ENCODE peak calls at places on chromosomes 4 and X, in seven cellular contexts. One of them, this sample, is unnamed.

GRCh38 chr4:7444731-7445130 is 10.0 kb upstream of the PSAPL1 start:
- DNase-seq in ascending aorta: no peak
- DNase-seq in BJ: no peak
- DNase-seq in effector memory CD4-positive, alpha-beta T cell: no peak
- DNase-seq in fibroblast of lung: no peak
- DNase-seq in Panc1: no peak
- DNase-seq in AG09309: no peak
- DNase-seq in this sample: no peak

GRCh38 chrX:141989134-141989533 is 85.4 kb downstream of the MAGEC1 start:
- DNase-seq in ascending aorta: no peak
- DNase-seq in BJ: no peak
- DNase-seq in effector memory CD4-positive, alpha-beta T cell: no peak
- DNase-seq in fibroblast of lung: peak
- DNase-seq in Panc1: no peak
- DNase-seq in AG09309: no peak
- DNase-seq in this sample: no peak

GRCh38 chr4:166324321-166324720 is 451.3 kb downstream of the TLL1 start:
- DNase-seq in ascending aorta: no peak
- DNase-seq in BJ: no peak
- DNase-seq in effector memory CD4-positive, alpha-beta T cell: no peak
- DNase-seq in fibroblast of lung: peak
- DNase-seq in Panc1: no peak
- DNase-seq in AG09309: no peak
- DNase-seq in this sample: peak

GRCh38 chr4:55650483-55650882 is 14.4 kb upstream of the NMU start:
- DNase-seq in ascending aorta: no peak
- DNase-seq in BJ: no peak
- DNase-seq in effector memory CD4-positive, alpha-beta T cell: no peak
- DNase-seq in fibroblast of lung: no peak
- DNase-seq in Panc1: no peak
- DNase-seq in AG09309: no peak
- DNase-seq in this sample: no peak

GRCh38 chrX:115337735-115338134 is 48.2 kb downstream of the LUZP4 start:
- DNase-seq in ascending aorta: no peak
- DNase-seq in BJ: peak
- DNase-seq in effector memory CD4-positive, alpha-beta T cell: no peak
- DNase-seq in fibroblast of lung: peak
- DNase-seq in Panc1: no peak
- DNase-seq in AG09309: peak
- DNase-seq in this sample: no peak

GRCh38 chrX:130179579-130180215 is 7.9 kb downstream of the RAB33A start:
- DNase-seq in ascending aorta: no peak
- DNase-seq in BJ: no peak
- DNase-seq in effector memory CD4-positive, alpha-beta T cell: no peak
- DNase-seq in fibroblast of lung: peak
- DNase-seq in Panc1: no peak
- DNase-seq in AG09309: no peak
- DNase-seq in this sample: no peak

GRCh38 chr4:6198768-6199343 is 1.5 kb downstream of the JAKMIP1 start:
- DNase-seq in ascending aorta: no peak
- DNase-seq in BJ: no peak
- DNase-seq in effector memory CD4-positive, alpha-beta T cell: no peak
- DNase-seq in fibroblast of lung: peak
- DNase-seq in Panc1: no peak
- DNase-seq in AG09309: no peak
- DNase-seq in this sample: peak

GRCh38 chr4:35897808-35898207 is 346.5 kb downstream of the ARAP2 start:
- DNase-seq in ascending aorta: no peak
- DNase-seq in BJ: no peak
- DNase-seq in effector memory CD4-positive, alpha-beta T cell: no peak
- DNase-seq in fibroblast of lung: no peak
- DNase-seq in Panc1: no peak
- DNase-seq in AG09309: no peak
- DNase-seq in this sample: no peak

GRCh38 chr4:6265546-6265945 is 4.1 kb upstream of the WFS1 start:
- DNase-seq in ascending aorta: no peak
- DNase-seq in BJ: no peak
- DNase-seq in effector memory CD4-positive, alpha-beta T cell: no peak
- DNase-seq in fibroblast of lung: no peak
- DNase-seq in Panc1: no peak
- DNase-seq in AG09309: no peak
- DNase-seq in this sample: no peak

GRCh38 chr4:1023895-1024740 is 12.7 kb downstream of the FGFRL1 start:
- DNase-seq in ascending aorta: no peak
- DNase-seq in BJ: no peak
- DNase-seq in effector memory CD4-positive, alpha-beta T cell: no peak
- DNase-seq in fibroblast of lung: no peak
- DNase-seq in Panc1: no peak
- DNase-seq in AG09309: no peak
- DNase-seq in this sample: no peak

GRCh38 chr4:113222006-113222405 is 172.6 kb downstream of the ANK2 start:
- DNase-seq in ascending aorta: no peak
- DNase-seq in BJ: peak
- DNase-seq in effector memory CD4-positive, alpha-beta T cell: no peak
- DNase-seq in fibroblast of lung: peak
- DNase-seq in Panc1: no peak
- DNase-seq in AG09309: no peak
- DNase-seq in this sample: no peak

GRCh38 chrX:1330605-1331004 is 6.0 kb upstream of the IL3RA start:
- DNase-seq in ascending aorta: no peak
- DNase-seq in BJ: no peak
- DNase-seq in effector memory CD4-positive, alpha-beta T cell: no peak
- DNase-seq in fibroblast of lung: no peak
- DNase-seq in Panc1: no peak
- DNase-seq in AG09309: no peak
- DNase-seq in this sample: no peak

GRCh38 chr4:5027366-5027765 is 8.1 kb upstream of the CYTL1 start:
- DNase-seq in ascending aorta: no peak
- DNase-seq in BJ: no peak
- DNase-seq in effector memory CD4-positive, alpha-beta T cell: no peak
- DNase-seq in fibroblast of lung: peak
- DNase-seq in Panc1: no peak
- DNase-seq in AG09309: no peak
- DNase-seq in this sample: no peak

GRCh38 chr4:53935780-53936179 is 128.6 kb downstream of the CHIC2 start:
- DNase-seq in ascending aorta: no peak
- DNase-seq in BJ: peak
- DNase-seq in effector memory CD4-positive, alpha-beta T cell: no peak
- DNase-seq in fibroblast of lung: peak
- DNase-seq in Panc1: no peak
- DNase-seq in AG09309: peak
- DNase-seq in this sample: no peak

GRCh38 chr4:185792384-185793146 is 19.4 kb downstream of the SORBS2 start:
- DNase-seq in ascending aorta: no peak
- DNase-seq in BJ: peak
- DNase-seq in effector memory CD4-positive, alpha-beta T cell: no peak
- DNase-seq in fibroblast of lung: peak
- DNase-seq in Panc1: no peak
- DNase-seq in AG09309: peak
- DNase-seq in this sample: no peak

GRCh38 chrX:45505214-45505613 is 304.5 kb upstream of the DIPK2B start:
- DNase-seq in ascending aorta: no peak
- DNase-seq in BJ: no peak
- DNase-seq in effector memory CD4-positive, alpha-beta T cell: no peak
- DNase-seq in fibroblast of lung: peak
- DNase-seq in Panc1: no peak
- DNase-seq in AG09309: no peak
- DNase-seq in this sample: no peak

GRCh38 chr4:174286870-174287269 is 3.2 kb downstream of the CEP44 start:
- DNase-seq in ascending aorta: no peak
- DNase-seq in BJ: no peak
- DNase-seq in effector memory CD4-positive, alpha-beta T cell: no peak
- DNase-seq in fibroblast of lung: no peak
- DNase-seq in Panc1: no peak
- DNase-seq in AG09309: no peak
- DNase-seq in this sample: no peak

GRCh38 chr4:6955261-6955911 is 45.8 kb downstream of the TBC1D14 start:
- DNase-seq in ascending aorta: no peak
- DNase-seq in BJ: no peak
- DNase-seq in effector memory CD4-positive, alpha-beta T cell: no peak
- DNase-seq in fibroblast of lung: no peak
- DNase-seq in Panc1: no peak
- DNase-seq in AG09309: no peak
- DNase-seq in this sample: no peak

GRCh38 chr4:3257691-3258482 is 8.9 kb downstream of the MSANTD1 start:
- DNase-seq in ascending aorta: no peak
- DNase-seq in BJ: no peak
- DNase-seq in effector memory CD4-positive, alpha-beta T cell: no peak
- DNase-seq in fibroblast of lung: peak
- DNase-seq in Panc1: no peak
- DNase-seq in AG09309: peak
- DNase-seq in this sample: no peak

GRCh38 chr4:185142911-185143595 is at the start of gene SLC25A4:
- DNase-seq in ascending aorta: peak
- DNase-seq in BJ: no peak
- DNase-seq in effector memory CD4-positive, alpha-beta T cell: peak
- DNase-seq in fibroblast of lung: peak
- DNase-seq in Panc1: no peak
- DNase-seq in AG09309: peak
- DNase-seq in this sample: peak

GRCh38 chr4:77911842-77912450 is 49.3 kb downstream of the MRPL1 start:
- DNase-seq in ascending aorta: no peak
- DNase-seq in BJ: no peak
- DNase-seq in effector memory CD4-positive, alpha-beta T cell: no peak
- DNase-seq in fibroblast of lung: peak
- DNase-seq in Panc1: no peak
- DNase-seq in AG09309: no peak
- DNase-seq in this sample: no peak

GRCh38 chr4:15197005-15197404 is 194.7 kb downstream of the CPEB2 start:
- DNase-seq in ascending aorta: no peak
- DNase-seq in BJ: no peak
- DNase-seq in effector memory CD4-positive, alpha-beta T cell: no peak
- DNase-seq in fibroblast of lung: peak
- DNase-seq in Panc1: no peak
- DNase-seq in AG09309: no peak
- DNase-seq in this sample: no peak

DNA sequence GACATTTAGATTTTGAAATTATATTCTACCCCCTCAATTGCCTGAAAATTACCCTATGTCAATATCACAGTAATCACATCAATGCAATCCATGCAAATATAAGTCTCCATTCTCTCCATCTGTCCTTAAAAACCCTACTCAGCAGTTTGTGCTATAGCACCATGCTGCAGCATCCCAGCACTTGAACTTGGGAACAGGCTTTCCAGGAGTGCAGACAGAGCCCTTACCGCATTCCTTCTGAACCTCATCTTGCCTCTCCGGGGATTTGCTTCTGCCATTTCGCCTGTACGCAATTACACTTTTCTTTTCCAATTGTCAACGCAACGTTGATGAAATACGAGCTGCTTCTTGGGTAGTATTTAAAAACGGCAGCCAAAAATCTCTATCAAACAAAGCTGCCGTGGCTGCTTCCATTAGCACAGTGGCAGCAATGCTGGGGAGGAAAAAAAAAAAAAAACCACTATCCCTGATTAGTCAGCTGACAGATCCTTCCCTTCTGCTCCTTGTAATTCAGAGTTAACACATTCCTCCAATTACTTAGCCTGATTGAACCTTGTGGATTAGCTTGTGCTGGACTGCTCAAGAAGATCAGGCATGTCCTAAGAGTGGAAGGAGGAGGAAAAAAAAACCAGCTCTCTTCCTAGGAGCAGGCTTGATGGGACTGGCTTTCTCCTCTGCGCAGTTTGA is 65.6 kb downstream of the MCF2 start:
- DNase-seq in ascending aorta: no peak
- DNase-seq in BJ: no peak
- DNase-seq in effector memory CD4-positive, alpha-beta T cell: no peak
- DNase-seq in fibroblast of lung: peak
- DNase-seq in Panc1: no peak
- DNase-seq in AG09309: no peak
- DNase-seq in this sample: no peak
- H3K4me3 ChIP-seq in ascending aorta: no peak
- H3K4me3 ChIP-seq in BJ: no peak
- H3K4me3 ChIP-seq in effector memory CD4-positive, alpha-beta T cell: no peak
- H3K4me3 ChIP-seq in fibroblast of lung: no peak
- H3K4me3 ChIP-seq in Panc1: no peak
- H3K4me3 ChIP-seq in AG09309: no peak
- H3K4me3 ChIP-seq in this sample: no peak

GRCh38 chrX:24235084-24235710 is 78.7 kb downstream of the SUPT20HL2 start:
- DNase-seq in ascending aorta: no peak
- DNase-seq in BJ: no peak
- DNase-seq in effector memory CD4-positive, alpha-beta T cell: no peak
- DNase-seq in fibroblast of lung: no peak
- DNase-seq in Panc1: no peak
- DNase-seq in AG09309: no peak
- DNase-seq in this sample: no peak
- H3K4me3 ChIP-seq in ascending aorta: no peak
- H3K4me3 ChIP-seq in BJ: no peak
- H3K4me3 ChIP-seq in effector memory CD4-positive, alpha-beta T cell: no peak
- H3K4me3 ChIP-seq in fibroblast of lung: no peak
- H3K4me3 ChIP-seq in Panc1: no peak
- H3K4me3 ChIP-seq in AG09309: no peak
- H3K4me3 ChIP-seq in this sample: no peak

DNA sequence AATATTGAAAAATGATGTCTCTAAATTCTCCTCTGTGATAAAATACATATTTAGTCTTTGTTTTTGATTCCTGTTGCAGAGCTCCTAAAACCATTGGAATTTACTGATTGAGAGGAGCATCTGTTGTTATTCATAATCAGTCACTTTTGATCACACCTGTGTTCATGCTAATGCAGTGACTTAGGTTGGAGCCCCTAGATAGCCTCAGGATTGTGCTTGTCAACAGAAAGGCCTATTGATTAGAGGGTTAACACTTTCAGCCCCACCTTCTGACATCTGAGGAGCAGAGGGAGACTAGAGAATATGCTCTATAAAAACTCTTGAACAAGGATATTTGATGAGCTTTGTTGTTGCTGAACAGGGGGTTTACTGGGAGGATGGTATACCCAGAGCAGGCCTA is 409.5 kb upstream of the ADGRL3 start:
- DNase-seq in ascending aorta: no peak
- DNase-seq in BJ: no peak
- DNase-seq in effector memory CD4-positive, alpha-beta T cell: no peak
- DNase-seq in fibroblast of lung: no peak
- DNase-seq in Panc1: no peak
- DNase-seq in AG09309: no peak
- DNase-seq in this sample: no peak
- H3K4me3 ChIP-seq in ascending aorta: no peak
- H3K4me3 ChIP-seq in BJ: no peak
- H3K4me3 ChIP-seq in effector memory CD4-positive, alpha-beta T cell: no peak
- H3K4me3 ChIP-seq in fibroblast of lung: no peak
- H3K4me3 ChIP-seq in Panc1: no peak
- H3K4me3 ChIP-seq in AG09309: no peak
- H3K4me3 ChIP-seq in this sample: no peak

GRCh38 chrX:128901018-128901417 is 622.3 kb downstream of the SMARCA1 start:
- DNase-seq in ascending aorta: no peak
- DNase-seq in BJ: no peak
- DNase-seq in effector memory CD4-positive, alpha-beta T cell: no peak
- DNase-seq in fibroblast of lung: no peak
- DNase-seq in Panc1: no peak
- DNase-seq in AG09309: no peak
- DNase-seq in this sample: no peak

DNA sequence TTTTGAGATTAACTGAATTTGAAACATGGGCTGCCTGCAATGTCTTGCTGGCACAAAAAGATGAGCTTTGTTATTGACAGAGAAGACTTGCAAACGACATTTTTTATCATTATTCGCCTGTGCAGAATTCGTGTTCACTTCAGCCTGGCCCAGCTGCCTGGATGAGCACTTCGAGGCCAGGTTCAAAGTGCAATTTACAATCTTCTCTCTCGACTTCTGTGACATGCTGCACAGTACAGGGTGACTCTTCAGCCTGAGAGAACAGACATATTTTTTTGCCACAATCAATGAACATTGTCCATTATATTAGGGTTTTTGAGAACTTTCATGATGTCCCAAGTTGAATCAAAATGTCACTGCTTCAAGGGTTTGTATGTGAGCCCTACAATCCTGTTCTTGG is 616.5 kb downstream of the SMARCA1 start:
- DNase-seq in ascending aorta: no peak
- DNase-seq in BJ: no peak
- DNase-seq in effector memory CD4-positive, alpha-beta T cell: no peak
- DNase-seq in fibroblast of lung: no peak
- DNase-seq in Panc1: no peak
- DNase-seq in AG09309: no peak
- DNase-seq in this sample: no peak
- H3K4me3 ChIP-seq in ascending aorta: no peak
- H3K4me3 ChIP-seq in BJ: no peak
- H3K4me3 ChIP-seq in effector memory CD4-positive, alpha-beta T cell: no peak
- H3K4me3 ChIP-seq in fibroblast of lung: no peak
- H3K4me3 ChIP-seq in Panc1: no peak
- H3K4me3 ChIP-seq in AG09309: no peak
- H3K4me3 ChIP-seq in this sample: no peak

This sample was measured in iPS DF 6.9.